ENCODE peak calls at places on chromosome 18, in five cellular contexts. O is H9, X is OCI-LY7, E is DND-41, U is IMR-90. F is an unnamed sample.

GRCh38 chr18:11741505-11742145 is 52.6 kb downstream of the GNAL start:
- DNase-seq in X (peak; percentile 37), O (no peak), E (no peak), U (no peak), F (peak; percentile 61)

GRCh38 chr18:74534150-74534969 is at the start of gene CNDP1:
- DNase-seq in X (no peak), E (no peak), U (no peak), O (peak; percentile 31), F (no peak)

GRCh38 chr18:12015697-12016062 is 34.4 kb downstream of the IMPA2 start:
- DNase-seq in U (peak; percentile 72), E (no peak), X (no peak), O (no peak), F (no peak)

GRCh38 chr18:10230072-10230471 is 224.4 kb upstream of the APCDD1 start:
- DNase-seq in X (no peak), U (peak; percentile 83), O (peak; percentile 63), E (peak; percentile 11), F (peak; percentile 63)

GRCh38 chr18:28511421-28511821 is 334.5 kb upstream of the CDH2 start:
- DNase-seq in X (no peak), O (no peak), E (no peak), U (peak; percentile 2), F (no peak)

GRCh38 chr18:43060020-43060419 is 55.5 kb downstream of the RIT2 start:
- DNase-seq in X (no peak), E (no peak), O (no peak), U (no peak), F (no peak)

GRCh38 chr18:76354348-76354747 is 140.7 kb downstream of the ZNF516 start:
- DNase-seq in U (peak; percentile 72), E (no peak), O (no peak), X (no peak), F (no peak)

GRCh38 chr18:45667056-45667455 is 51.8 kb downstream of the SLC14A2 start:
- DNase-seq in E (peak; percentile 48), U (no peak), O (no peak), X (no peak), F (no peak)

GRCh38 chr18:2984703-2985261 is 28.2 kb downstream of the LPIN2 start:
- DNase-seq in O (no peak), X (no peak), E (no peak), U (no peak), F (no peak)

GRCh38 chr18:22650247-22650646 is 232.5 kb upstream of the CTAGE1 start:
- DNase-seq in U (no peak), E (no peak), O (no peak), X (no peak), F (no peak)

GRCh38 chr18:79639072-79639829 is 40.4 kb upstream of the CTDP1 start:
- DNase-seq in U (no peak), X (no peak), O (peak; percentile 16), E (no peak), F (peak; percentile 69)

GRCh38 chr18:21741511-21742322 is 1.1 kb downstream of the MIB1 start:
- DNase-seq in E (peak; percentile 38), O (peak; percentile 35), U (peak; percentile 9), X (peak; percentile 47), F (peak; percentile 69)

GRCh38 chr18:79064228-79064627 is 5.0 kb upstream of the ATP9B start:
- DNase-seq in X (no peak), O (no peak), U (no peak), E (no peak), F (no peak)

GRCh38 chr18:44594779-44595467 is 85.8 kb upstream of the SETBP1 start:
- DNase-seq in X (no peak), O (no peak), U (peak; percentile 59), E (no peak), F (no peak)

GRCh38 chr18:4254840-4255239 is 200.3 kb downstream of the DLGAP1 start:
- DNase-seq in O (no peak), E (no peak), U (no peak), X (no peak), F (no peak)

GRCh38 chr18:79397830-79398761 is 2.4 kb downstream of the NFATC1 start:
- DNase-seq in U (no peak), O (no peak), E (no peak), X (peak; percentile 20), F (no peak)

GRCh38 chr18:77065221-77065981 is 67.2 kb downstream of the MBP start:
- DNase-seq in X (no peak), U (peak; percentile 94), O (no peak), E (peak; percentile 60), F (peak; percentile 58)

GRCh38 chr18:52953435-52953834 is 613.4 kb downstream of the DCC start:
- DNase-seq in O (no peak), U (no peak), X (no peak), E (no peak), F (no peak)

GRCh38 chr18:51196811-51197660 is 445 bp downstream of the MEX3C start:
- DNase-seq in E (peak; percentile 54), X (peak; percentile 41), U (peak; percentile 51), O (peak; percentile 38), F (peak; percentile 77)

GRCh38 chr18:8177330-8178016 is 431.8 kb upstream of the RAB12 start:
- DNase-seq in O (peak; percentile 33), E (no peak), U (peak; percentile 17), X (no peak), F (peak; percentile 69)

GRCh38 chr18:37663446-37663845 is 97.8 kb upstream of the CELF4 start:
- DNase-seq in X (no peak), E (no peak), U (no peak), O (no peak), F (no peak)

GRCh38 chr18:75127143-75128021 is 81.6 kb downstream of the PTGR3 start:
- DNase-seq in E (no peak), O (no peak), X (no peak), U (no peak), F (no peak)

GRCh38 chr18:9177047-9177446 is 40.5 kb downstream of the ANKRD12 start:
- DNase-seq in O (no peak), E (no peak), U (no peak), X (no peak), F (no peak)

GRCh38 chr18:13627639-13628038 is 98.7 kb downstream of the FAM210A start:
- DNase-seq in X (no peak), E (peak; percentile 3), U (no peak), O (no peak), F (no peak)
- H3K4me2 ChIP-seq in X (no peak overlapping the region), E (no peak overlapping the region), U (no peak overlapping the region), O (no peak overlapping the region), F (no peak overlapping the region)

GRCh38 chr18:67525328-67526110 is 9.0 kb upstream of the DSEL start:
- DNase-seq in E (no peak), O (no peak), X (no peak), U (peak; percentile 99), F (no peak)
- H4K20me1 ChIP-seq in E (no peaks in the 10 kb centered on the region), O (no peaks in the 10 kb centered on the region), X (no peaks in the 10 kb centered on the region), U (no peaks in the 10 kb centered on the region), F (no peaks in the 10 kb centered on the region)

GRCh38 chr18:58558514-58558913 is 70.4 kb downstream of the ALPK2 start:
- DNase-seq in O (no peak), E (no peak), U (peak; percentile 31), X (no peak), F (no peak)

GRCh38 chr18:58559427-58560186 is 69.3 kb downstream of the ALPK2 start:
- DNase-seq in X (no peak), O (no peak), U (peak; percentile 52), E (no peak), F (no peak)

GRCh38 chr18:58554404-58554803 is 74.5 kb downstream of the ALPK2 start:
- DNase-seq in X (no peak), O (no peak), E (no peak), U (no peak), F (no peak)

GRCh38 chr18:58556333-58557012 is 72.4 kb downstream of the ALPK2 start:
- DNase-seq in E (no peak), O (no peak), X (no peak), U (no peak), F (no peak)

GRCh38 chr18:58557013-58557435 is 71.9 kb downstream of the ALPK2 start:
- DNase-seq in U (no peak), E (no peak), O (no peak), X (peak; percentile 34), F (peak; percentile 46)
- H3K4me2 ChIP-seq in U (no peak overlapping the region), E (no peak overlapping the region), O (no peak overlapping the region), X (peak overlapping the region; percentile 28), F (peak overlapping the region; percentile 28)

GRCh38 chr18:35441857-35442595 is 55.7 kb downstream of the INO80C start:
- DNase-seq in E (no peak), O (no peak), U (no peak), X (peak; percentile 7), F (no peak)
- H4K20me1 ChIP-seq in E (no peaks in the 10 kb centered on the region), O (no peaks in the 10 kb centered on the region), U (no peaks in the 10 kb centered on the region), X (no peaks in the 10 kb centered on the region), F (no peaks in the 10 kb centered on the region)